ENCODE peak calls at places on chromosomes 6 and 20, in five cellular contexts. B, C, P, Y and W are unnamed samples.

GRCh38 chr20:62425281-62426058 is 1.9 kb downstream of the RBBP8NL start:
- DNase-seq in B (no peak), C (no peak), P (no peak), Y (no peak), W (no peak)

GRCh38 chr6:101403566-101403965 is 10.1 kb downstream of the GRIK2 start:
- DNase-seq in B (no peak), C (no peak), P (peak), Y (no peak), W (no peak)

GRCh38 chr20:61433816-61434215 is 181.8 kb downstream of the CDH4 start:
- DNase-seq in B (no peak), C (no peak), P (no peak), Y (no peak), W (no peak)

GRCh38 chr20:31829731-31830130 is 10.6 kb downstream of the MYLK2 start:
- DNase-seq in B (no peak), C (no peak), P (no peak), Y (no peak), W (peak)

GRCh38 chr6:125191916-125192609 is 38.5 kb downstream of the TPD52L1 start:
- DNase-seq in B (peak), C (peak), P (peak), Y (peak), W (peak)

GRCh38 chr20:62067547-62068260 is 2.0 kb upstream of the TAF4 start:
- DNase-seq in B (no peak), C (no peak), P (no peak), Y (no peak), W (no peak)

GRCh38 chr6:29005183-29005885 is at the start of gene ZNF311:
- DNase-seq in B (peak), C (no peak), P (no peak), Y (peak), W (peak)

GRCh38 chr6:78427386-78427785 is 440.0 kb upstream of the IRAK1BP1 start:
- DNase-seq in B (no peak), C (no peak), P (no peak), Y (no peak), W (no peak)

GRCh38 chr6:11971154-11971553 is 41.0 kb upstream of the HIVEP1 start:
- DNase-seq in B (no peak), C (no peak), P (no peak), Y (no peak), W (no peak)

GRCh38 chr6:52512199-52512598 is 64.7 kb downstream of the TRAM2 start:
- DNase-seq in B (peak), C (no peak), P (no peak), Y (peak), W (peak)

GRCh38 chr20:41818991-41819390 is 200.8 kb upstream of the CHD6 start:
- DNase-seq in B (no peak), C (no peak), P (no peak), Y (no peak), W (no peak)

GRCh38 chr6:99712560-99712959 is 105.9 kb downstream of the PRDM13 start:
- DNase-seq in B (no peak), C (no peak), P (no peak), Y (no peak), W (no peak)

GRCh38 chr20:31913431-31914157 is 38.3 kb downstream of the PDRG1 start:
- DNase-seq in B (no peak), C (no peak), P (no peak), Y (no peak), W (no peak)

GRCh38 chr6:20840675-20841074 is 306.4 kb downstream of the CDKAL1 start:
- DNase-seq in B (no peak), C (no peak), P (no peak), Y (no peak), W (no peak)

GRCh38 chr6:52098649-52099184 is 11.3 kb upstream of the PKHD1 start:
- DNase-seq in B (no peak), C (no peak), P (no peak), Y (no peak), W (peak)

GRCh38 chr6:161168281-161168891 is 105.5 kb downstream of the AGPAT4 start:
- DNase-seq in B (peak), C (no peak), P (no peak), Y (peak), W (peak)

GRCh38 chr6:43584892-43585570 is 9.0 kb downstream of the POLH start:
- DNase-seq in B (no peak), C (no peak), P (no peak), Y (no peak), W (no peak)

GRCh38 chr20:50689864-50690263 is 1.5 kb downstream of the RIPOR3 start:
- DNase-seq in B (no peak), C (no peak), P (no peak), Y (no peak), W (no peak)

GRCh38 chr20:61210862-61211261 is 41.2 kb upstream of the CDH4 start:
- DNase-seq in B (no peak), C (no peak), P (no peak), Y (no peak), W (no peak)

GRCh38 chr6:25874822-25875562 is 949 bp upstream of the SLC17A3 start:
- DNase-seq in B (no peak), C (no peak), P (no peak), Y (no peak), W (no peak)

GRCh38 chr20:60372822-60373221 is 414.6 kb downstream of the CDH26 start:
- DNase-seq in B (no peak), C (no peak), P (no peak), Y (no peak), W (no peak)

GRCh38 chr6:146901940-146902816 is 302.0 kb upstream of the STXBP5 start:
- DNase-seq in B (peak), C (peak), P (no peak), Y (peak), W (peak)

GRCh38 chr6:36290668-36291620 is 21.1 kb downstream of the PNPLA1 start:
- DNase-seq in B (peak), C (no peak), P (no peak), Y (peak), W (peak)

GRCh38 chr6:134750669-134751068 is 199.2 kb downstream of the ALDH8A1 start:
- DNase-seq in B (no peak), C (no peak), P (no peak), Y (no peak), W (no peak)

GRCh38 chr20:44399446-44399845 is 43.9 kb downstream of the HNF4A start:
- DNase-seq in B (no peak), C (no peak), P (no peak), Y (no peak), W (no peak)

GRCh38 chr20:44402391-44403193 is 47.1 kb downstream of the HNF4A start:
- DNase-seq in B (no peak), C (peak), P (no peak), Y (no peak), W (no peak)

GRCh38 chr20:44401770-44402390 is 46.4 kb downstream of the HNF4A start:
- DNase-seq in B (no peak), C (no peak), P (no peak), Y (no peak), W (no peak)

GRCh38 chr20:44400671-44401051 is 45.2 kb downstream of the HNF4A start:
- DNase-seq in B (no peak), C (no peak), P (no peak), Y (peak), W (no peak)

DNA sequence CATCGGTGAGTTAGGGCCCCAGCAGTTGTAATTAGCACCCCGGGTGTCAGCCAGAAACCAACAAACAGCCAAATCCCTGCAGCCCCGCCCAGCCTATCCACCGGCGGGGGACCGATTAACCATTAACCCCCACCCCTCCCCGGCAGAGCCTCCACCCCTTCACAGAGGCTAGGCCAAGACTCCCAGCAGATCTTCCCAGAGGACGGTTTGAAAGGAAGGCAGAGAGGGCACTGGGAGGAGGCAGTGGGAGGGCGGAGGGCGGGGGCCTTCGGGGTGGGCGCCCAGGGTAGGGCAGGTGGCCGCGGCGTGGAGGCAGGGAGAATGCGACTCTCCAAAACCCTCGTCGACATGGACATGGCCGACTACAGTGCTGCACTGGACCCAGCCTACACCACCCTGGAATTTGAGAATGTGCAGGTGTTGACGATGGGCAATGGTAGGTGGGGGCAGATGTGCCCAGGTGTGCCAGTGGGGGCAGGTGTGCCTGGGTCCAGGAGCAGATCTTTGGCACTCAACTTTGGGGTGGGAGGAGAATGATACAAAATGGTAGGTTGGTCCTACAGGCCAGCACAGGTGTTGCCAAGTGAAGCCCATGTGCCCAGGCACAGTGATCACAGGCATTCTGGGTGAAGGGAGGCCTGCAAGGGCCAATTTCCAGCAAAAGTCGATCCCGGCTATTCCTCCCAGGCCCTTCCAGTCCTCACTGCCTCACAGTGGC is 45.7 kb downstream of the HNF4A start:
- DNase-seq in B (peak), C (peak), P (no peak), Y (no peak), W (no peak)
- TF ChIP-seq POLR2A in B (no peak), C (no peak), P (no peak), Y (no peak), W (no peak)

DNA sequence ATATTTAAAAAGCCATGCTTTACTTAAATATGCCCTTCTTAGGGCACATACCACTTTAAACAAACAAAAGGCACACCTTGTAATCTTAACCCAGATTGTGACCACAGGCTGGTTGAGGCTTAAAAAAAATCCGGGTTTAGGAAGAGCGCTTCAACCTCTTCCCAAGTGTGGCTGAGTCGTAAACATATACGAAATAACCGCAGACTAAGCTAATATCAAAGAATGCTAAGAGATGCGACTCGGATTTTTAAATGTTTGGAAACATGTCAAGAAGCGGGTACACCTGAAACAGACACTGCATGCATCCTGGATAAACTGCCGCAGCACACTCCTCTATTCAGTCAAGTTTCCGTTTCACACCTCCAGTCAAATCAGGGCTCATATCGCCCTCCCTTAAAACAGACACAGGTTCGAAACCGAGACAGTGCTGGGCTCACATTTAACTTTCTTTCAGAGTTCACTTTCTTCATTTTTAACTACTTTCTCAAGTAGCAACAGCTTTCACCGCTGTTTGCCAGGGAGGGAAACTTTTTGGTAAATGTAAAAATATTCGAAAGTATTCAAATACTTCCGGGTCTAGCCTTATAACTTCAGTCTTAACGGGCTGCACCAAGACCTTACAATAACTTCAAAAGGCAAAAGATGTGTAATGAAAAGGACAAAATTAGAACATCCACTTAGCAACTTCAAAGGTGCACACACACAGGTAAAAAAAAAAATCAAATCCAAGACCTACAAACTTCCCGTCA is 1.3 kb downstream of the DEK start:
- DNase-seq in B (no peak), C (peak), P (no peak), Y (peak), W (peak)
- TF ChIP-seq JUN in B (no peak), C (no peak), P (no peak), Y (no peak), W (no peak)

GRCh38 chr6:711925-712324 is 19.0 kb upstream of the EXOC2 start:
- DNase-seq in B (no peak), C (no peak), P (no peak), Y (no peak), W (peak)

GRCh38 chr6:712805-713204 is 19.9 kb upstream of the EXOC2 start:
- DNase-seq in B (no peak), C (no peak), P (no peak), Y (no peak), W (no peak)

GRCh38 chr6:713351-713750 is 20.4 kb upstream of the EXOC2 start:
- DNase-seq in B (no peak), C (no peak), P (no peak), Y (no peak), W (no peak)

GRCh38 chr6:709471-710056 is 16.6 kb upstream of the EXOC2 start:
- DNase-seq in B (no peak), C (no peak), P (no peak), Y (no peak), W (no peak)

DNA sequence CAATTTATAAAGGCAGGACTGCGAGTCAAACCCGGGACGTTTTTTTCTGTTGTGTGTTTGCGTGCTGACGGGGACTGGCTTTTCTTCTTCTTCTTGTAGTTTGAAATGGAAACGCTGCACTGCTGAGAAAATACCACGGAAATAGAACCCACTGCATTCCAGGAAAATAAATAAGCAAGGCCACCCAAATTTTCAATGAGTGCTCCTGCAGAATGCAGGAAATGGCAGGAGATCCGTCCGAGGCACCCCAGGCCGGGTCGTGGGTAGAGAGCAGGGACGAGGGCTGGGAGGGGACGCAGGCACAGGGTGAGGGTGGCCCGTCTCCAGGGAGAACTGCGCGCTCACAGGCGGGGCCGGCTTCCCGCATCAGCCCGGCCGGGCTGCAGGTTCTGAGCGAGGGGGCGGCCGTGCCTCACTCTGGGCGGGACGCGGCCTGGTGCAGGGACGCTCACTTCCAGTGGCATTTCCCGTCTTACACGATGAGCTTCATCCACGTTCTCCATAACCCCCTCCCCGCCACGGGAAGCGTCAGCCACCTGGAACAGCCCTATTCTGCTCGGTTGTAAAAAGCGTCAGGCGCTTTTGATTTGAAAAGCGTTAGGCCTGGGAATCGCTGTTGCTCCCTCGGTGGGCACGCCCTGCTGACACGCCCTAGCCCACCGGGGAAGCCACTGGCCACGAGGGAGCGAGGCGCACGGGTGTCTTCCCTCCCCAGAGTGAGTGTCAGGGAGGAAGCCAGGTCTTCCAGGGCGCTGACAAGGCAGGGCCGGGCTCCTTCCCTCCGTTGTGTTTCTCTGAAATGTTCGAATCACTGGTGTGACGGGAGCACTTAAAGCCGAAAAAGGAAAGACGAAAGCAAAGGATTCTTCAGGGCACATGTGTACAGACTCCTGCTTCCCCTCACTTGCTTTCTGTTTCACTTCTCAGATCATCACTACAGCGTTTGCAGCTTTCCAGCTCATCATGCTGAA is 17.9 kb upstream of the EXOC2 start:
- DNase-seq in B (peak), C (no peak), P (peak), Y (no peak), W (peak)
- TF ChIP-seq POLR2A in B (peak), C (no peak), P (no peak), Y (no peak), W (peak)

DNA sequence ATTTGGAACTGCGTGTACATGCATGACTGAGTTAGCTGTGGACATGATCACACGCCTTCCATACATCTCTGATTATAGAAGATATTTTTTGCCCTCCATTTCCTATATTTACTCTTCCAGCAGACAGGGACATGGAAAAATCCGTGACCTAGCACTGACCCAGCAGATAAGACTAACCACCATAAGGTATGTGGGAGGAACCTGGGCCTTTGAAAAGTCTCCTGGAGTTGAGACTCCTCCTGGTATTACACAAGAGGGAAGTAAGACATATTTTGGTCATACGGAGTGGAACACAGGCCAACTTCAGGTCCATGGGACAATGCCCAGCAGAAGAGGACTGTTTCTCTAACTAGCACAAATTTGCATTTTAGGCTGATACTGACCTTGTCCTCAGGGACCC is 13.7 kb upstream of the SIRPB1 start:
- DNase-seq in B (no peak), C (peak), P (no peak), Y (peak), W (no peak)
- TF ChIP-seq JUN in B (no peak), C (no peak), P (no peak), Y (no peak), W (no peak)

DNA sequence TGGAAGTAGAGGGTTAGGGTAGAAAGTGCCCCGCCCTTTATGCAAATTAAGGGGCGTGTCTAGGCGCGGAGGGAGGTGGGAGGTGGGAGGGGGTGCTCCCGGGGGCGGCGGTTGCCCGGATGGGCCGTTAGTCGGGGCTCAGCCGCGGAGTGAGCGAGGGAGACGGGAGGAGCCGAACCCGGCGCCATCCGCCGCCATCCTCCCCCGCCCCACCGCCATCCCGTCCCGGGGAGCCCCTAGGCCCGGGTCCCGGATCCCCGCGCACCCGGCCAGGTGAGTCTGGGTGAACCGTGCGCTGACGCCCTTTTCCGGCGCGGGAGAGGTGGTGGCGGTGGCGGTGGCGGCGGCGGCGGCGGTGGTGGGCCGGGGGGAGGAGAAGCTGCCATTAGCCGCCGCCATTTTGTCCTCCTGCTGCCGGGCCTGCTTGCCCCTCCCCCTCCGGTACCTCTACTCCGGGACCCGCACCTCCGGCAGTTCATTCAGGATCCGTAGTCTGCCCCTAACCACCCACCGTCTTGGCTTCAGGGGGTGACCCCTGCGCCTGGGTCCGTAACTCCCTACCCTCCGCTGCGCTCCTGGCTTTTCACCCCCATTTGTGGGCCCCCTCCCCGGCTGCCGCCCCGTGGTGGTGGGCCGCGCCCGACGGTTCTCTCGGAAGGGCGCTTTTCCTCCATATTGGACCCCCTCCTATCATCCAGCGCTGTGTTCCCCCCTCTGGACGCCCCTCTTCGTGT is at the start of gene PRRC2A:
- DNase-seq in B (peak), C (no peak), P (peak), Y (peak), W (no peak)
- TF ChIP-seq POLR2A in B (peak), C (peak), P (peak), Y (peak), W (peak)

DNA sequence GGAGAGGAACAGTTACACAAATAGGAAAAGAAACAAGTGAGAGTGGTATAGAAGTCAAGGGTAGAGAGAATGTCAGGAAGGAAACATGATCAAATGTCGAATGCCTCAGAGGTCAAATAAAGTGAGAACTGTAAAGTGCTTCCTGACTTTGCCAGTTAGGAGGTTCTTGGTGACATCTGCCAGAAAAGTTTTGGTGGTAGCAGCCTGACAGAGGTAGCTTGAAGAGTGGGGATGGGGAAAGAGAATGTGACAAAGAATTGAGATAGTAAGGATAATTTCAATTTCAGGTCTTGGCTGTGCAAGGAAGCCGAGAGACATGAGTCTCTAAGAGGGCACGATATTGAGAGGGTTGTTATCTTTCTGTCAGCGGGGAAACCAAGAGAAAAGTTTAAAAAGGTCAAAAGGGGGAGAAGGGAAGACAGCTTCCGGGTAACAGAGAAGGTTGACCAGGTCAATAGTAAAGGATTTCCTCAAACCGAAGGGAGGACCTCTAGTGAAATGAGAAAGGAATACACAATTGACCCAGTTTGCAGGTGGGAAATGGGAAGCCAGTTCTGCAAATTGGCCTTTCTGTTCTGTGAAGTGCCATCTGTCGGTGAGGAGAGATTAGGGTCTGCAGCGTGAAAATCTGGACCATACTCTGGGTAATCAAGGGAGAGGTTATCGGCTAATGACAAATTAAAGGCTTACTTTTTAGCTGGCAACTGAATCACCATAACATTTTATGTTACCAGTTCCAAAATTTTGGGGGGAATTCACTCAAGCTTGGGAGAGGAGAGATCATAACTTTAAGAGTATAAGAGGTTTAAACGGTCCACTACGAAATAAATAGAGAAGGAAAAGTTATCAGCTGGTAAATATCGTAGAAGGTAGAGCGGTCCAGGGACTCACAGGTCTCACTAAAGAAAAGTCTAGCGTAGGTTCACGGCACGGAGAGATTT is 973 bp upstream of the BRD2 start:
- DNase-seq in B (no peak), C (peak), P (peak), Y (peak), W (peak)
- TF ChIP-seq JUN in B (no peak), C (no peak), P (no peak), Y (no peak), W (no peak)